ENCODE peak calls at places on chromosomes 3 and 15, in seven cellular contexts. One of them, this sample, is unnamed.

GRCh38 chr15:60570936-60571530 is 92.1 kb upstream of the ICE2 start:
- DNase-seq in upper lobe of left lung: no peak
- DNase-seq in GM10248: no peak
- DNase-seq in Calu3: no peak
- DNase-seq in upper lobe of right lung: no peak
- DNase-seq in breast epithelium: no peak
- DNase-seq in WTC11: no peak
- DNase-seq in this sample: no peak

GRCh38 chr15:61033319-61033718 is 195.8 kb downstream of the RORA start:
- DNase-seq in WTC11: no peak
- DNase-seq in breast epithelium: no peak
- DNase-seq in Calu3: no peak
- DNase-seq in upper lobe of left lung: no peak
- DNase-seq in upper lobe of right lung: no peak
- DNase-seq in GM10248: no peak
- DNase-seq in this sample: no peak

GRCh38 chr3:58063424-58063823 is 55.2 kb downstream of the FLNB start:
- DNase-seq in GM10248: no peak
- DNase-seq in breast epithelium: peak; percentile 63
- DNase-seq in upper lobe of left lung: peak; percentile 47
- DNase-seq in upper lobe of right lung: no peak
- DNase-seq in WTC11: no peak
- DNase-seq in Calu3: no peak
- DNase-seq in this sample: peak; percentile 64

GRCh38 chr3:58173670-58174472 is 36.9 kb downstream of the DNASE1L3 start:
- DNase-seq in Calu3: peak; percentile 71
- DNase-seq in upper lobe of left lung: peak; percentile 65
- DNase-seq in GM10248: peak; percentile 70
- DNase-seq in upper lobe of right lung: no peak
- DNase-seq in breast epithelium: peak; percentile 50
- DNase-seq in WTC11: peak; percentile 73
- DNase-seq in this sample: no peak

GRCh38 chr3:25427155-25428002 is 684 bp upstream of the RARB start:
- DNase-seq in breast epithelium: no peak
- DNase-seq in GM10248: no peak
- DNase-seq in WTC11: no peak
- DNase-seq in Calu3: no peak
- DNase-seq in upper lobe of right lung: no peak
- DNase-seq in upper lobe of left lung: no peak
- DNase-seq in this sample: peak; percentile 82

GRCh38 chr3:58998476-58999117 is 51.2 kb downstream of the CFAP20DC start:
- DNase-seq in breast epithelium: no peak
- DNase-seq in WTC11: no peak
- DNase-seq in upper lobe of right lung: no peak
- DNase-seq in GM10248: no peak
- DNase-seq in upper lobe of left lung: no peak
- DNase-seq in Calu3: peak; percentile 61
- DNase-seq in this sample: peak; percentile 97

GRCh38 chr3:86175051-86175536 is 815.9 kb downstream of the VGLL3 start:
- DNase-seq in upper lobe of right lung: no peak
- DNase-seq in GM10248: no peak
- DNase-seq in Calu3: no peak
- DNase-seq in breast epithelium: no peak
- DNase-seq in upper lobe of left lung: no peak
- DNase-seq in WTC11: no peak
- DNase-seq in this sample: no peak

GRCh38 chr15:76165951-76166350 is 106.2 kb downstream of the TMEM266 start:
- DNase-seq in breast epithelium: no peak
- DNase-seq in upper lobe of left lung: no peak
- DNase-seq in WTC11: no peak
- DNase-seq in upper lobe of right lung: no peak
- DNase-seq in Calu3: no peak
- DNase-seq in GM10248: no peak
- DNase-seq in this sample: no peak

GRCh38 chr3:45994661-45995369 is 809 bp downstream of the FYCO1 start:
- DNase-seq in upper lobe of left lung: peak; percentile 49
- DNase-seq in breast epithelium: no peak
- DNase-seq in upper lobe of right lung: no peak
- DNase-seq in GM10248: peak; percentile 68
- DNase-seq in Calu3: no peak
- DNase-seq in WTC11: peak; percentile 38
- DNase-seq in this sample: no peak

GRCh38 chr3:81521855-81522254 is 239.6 kb downstream of the GBE1 start:
- DNase-seq in upper lobe of left lung: no peak
- DNase-seq in breast epithelium: no peak
- DNase-seq in GM10248: no peak
- DNase-seq in WTC11: no peak
- DNase-seq in upper lobe of right lung: no peak
- DNase-seq in Calu3: no peak
- DNase-seq in this sample: no peak

GRCh38 chr3:158573714-158574113 is 2.7 kb downstream of the MLF1 start:
- DNase-seq in GM10248: no peak
- DNase-seq in Calu3: no peak
- DNase-seq in upper lobe of right lung: no peak
- DNase-seq in upper lobe of left lung: no peak
- DNase-seq in WTC11: peak; percentile 13
- DNase-seq in breast epithelium: no peak
- DNase-seq in this sample: no peak
- TF ChIP-seq CTCF in GM10248: no peak
- TF ChIP-seq CTCF in Calu3: no peak
- TF ChIP-seq CTCF in upper lobe of right lung: no peak
- TF ChIP-seq CTCF in upper lobe of left lung: no peak
- TF ChIP-seq CTCF in WTC11: no peak
- TF ChIP-seq CTCF in breast epithelium: no peak
- TF ChIP-seq CTCF in this sample: peak; percentile 30

DNA sequence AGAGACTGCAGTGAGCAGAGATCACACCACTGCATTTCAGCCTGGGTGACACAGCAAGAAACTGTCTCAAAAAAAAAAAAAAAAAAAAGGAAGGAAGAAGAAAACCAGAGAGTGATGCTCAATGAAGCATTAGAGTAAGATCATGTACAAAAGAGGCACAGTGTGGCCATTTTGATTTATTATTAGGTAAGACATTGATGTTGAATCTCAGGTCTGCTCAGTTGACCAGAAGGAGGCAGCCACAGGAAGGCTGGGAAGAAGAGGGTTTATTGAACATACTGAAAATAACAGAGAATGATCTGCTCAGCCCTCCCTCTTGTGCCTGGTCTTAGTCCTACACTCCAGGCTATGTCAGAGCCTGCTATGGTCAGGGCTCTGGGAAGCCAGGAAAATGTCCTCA is 15.6 kb downstream of the LRRK1 start:
- DNase-seq in upper lobe of left lung: no peak
- DNase-seq in GM10248: no peak
- DNase-seq in Calu3: no peak
- DNase-seq in WTC11: no peak
- DNase-seq in breast epithelium: no peak
- DNase-seq in upper lobe of right lung: no peak
- DNase-seq in this sample: peak; percentile 18
- TF ChIP-seq CTCF in upper lobe of left lung: no peak
- TF ChIP-seq CTCF in GM10248: no peak
- TF ChIP-seq CTCF in Calu3: no peak
- TF ChIP-seq CTCF in WTC11: no peak
- TF ChIP-seq CTCF in breast epithelium: no peak
- TF ChIP-seq CTCF in upper lobe of right lung: no peak
- TF ChIP-seq CTCF in this sample: peak; percentile 46

GRCh38 chr15:31383150-31383549 is 56.5 kb downstream of the KLF13 start:
- DNase-seq in upper lobe of left lung: no peak
- DNase-seq in GM10248: no peak
- DNase-seq in WTC11: no peak
- DNase-seq in Calu3: no peak
- DNase-seq in upper lobe of right lung: no peak
- DNase-seq in breast epithelium: no peak
- DNase-seq in this sample: no peak
- TF ChIP-seq CTCF in upper lobe of left lung: no peak
- TF ChIP-seq CTCF in GM10248: no peak
- TF ChIP-seq CTCF in WTC11: no peak
- TF ChIP-seq CTCF in Calu3: no peak
- TF ChIP-seq CTCF in upper lobe of right lung: no peak
- TF ChIP-seq CTCF in breast epithelium: no peak
- TF ChIP-seq CTCF in this sample: no peak

GRCh38 chr15:98428253-98428989 is 219.9 kb upstream of the IGF1R start:
- DNase-seq in GM10248: peak; percentile 81
- DNase-seq in Calu3: peak; percentile 91
- DNase-seq in breast epithelium: peak; percentile 41
- DNase-seq in upper lobe of right lung: peak; percentile 82
- DNase-seq in upper lobe of left lung: peak; percentile 67
- DNase-seq in WTC11: peak; percentile 85
- DNase-seq in this sample: peak; percentile 51
- TF ChIP-seq CTCF in GM10248: peak; percentile 79
- TF ChIP-seq CTCF in Calu3: peak; percentile 90
- TF ChIP-seq CTCF in breast epithelium: peak; percentile 73
- TF ChIP-seq CTCF in upper lobe of right lung: peak; percentile 93
- TF ChIP-seq CTCF in upper lobe of left lung: peak; percentile 87
- TF ChIP-seq CTCF in WTC11: peak; percentile 82
- TF ChIP-seq CTCF in this sample: peak; percentile 72

DNA sequence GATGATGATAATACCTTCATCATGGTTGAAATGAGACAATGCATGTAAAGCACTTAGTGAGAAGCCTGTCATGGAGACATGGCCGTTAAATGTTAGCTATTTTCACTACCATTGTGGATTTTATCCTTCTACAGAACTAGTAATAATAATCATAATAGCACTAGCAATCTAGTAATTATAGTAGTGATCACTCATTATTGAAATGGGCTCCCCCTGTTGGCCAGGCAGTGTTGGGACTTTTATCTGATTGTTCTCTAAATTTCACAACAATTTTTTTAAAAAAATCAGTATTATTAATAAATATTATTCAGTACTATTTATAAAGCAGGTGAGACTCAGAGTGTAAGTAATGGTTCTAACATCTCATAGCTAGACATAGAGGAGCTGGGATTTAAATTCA is 396.3 kb downstream of the IL5RA start:
- DNase-seq in breast epithelium: no peak
- DNase-seq in upper lobe of left lung: no peak
- DNase-seq in WTC11: no peak
- DNase-seq in GM10248: no peak
- DNase-seq in upper lobe of right lung: no peak
- DNase-seq in Calu3: peak; percentile 4
- DNase-seq in this sample: no peak
- TF ChIP-seq CTCF in breast epithelium: no peak
- TF ChIP-seq CTCF in upper lobe of left lung: no peak
- TF ChIP-seq CTCF in WTC11: no peak
- TF ChIP-seq CTCF in GM10248: peak; percentile 24
- TF ChIP-seq CTCF in upper lobe of right lung: peak; percentile 44
- TF ChIP-seq CTCF in Calu3: no peak
- TF ChIP-seq CTCF in this sample: no peak

GRCh38 chr3:139326131-139326530 is 17.7 kb upstream of the MRPS22 start:
- DNase-seq in upper lobe of right lung: no peak
- DNase-seq in upper lobe of left lung: no peak
- DNase-seq in breast epithelium: no peak
- DNase-seq in GM10248: no peak
- DNase-seq in Calu3: no peak
- DNase-seq in WTC11: no peak
- DNase-seq in this sample: no peak

GRCh38 chr3:139327231-139327630 is 16.6 kb upstream of the MRPS22 start:
- DNase-seq in GM10248: no peak
- DNase-seq in WTC11: no peak
- DNase-seq in upper lobe of left lung: no peak
- DNase-seq in breast epithelium: no peak
- DNase-seq in Calu3: no peak
- DNase-seq in upper lobe of right lung: no peak
- DNase-seq in this sample: no peak

GRCh38 chr3:139326707-139327106 is 17.1 kb upstream of the MRPS22 start:
- DNase-seq in upper lobe of right lung: no peak
- DNase-seq in WTC11: no peak
- DNase-seq in Calu3: no peak
- DNase-seq in breast epithelium: no peak
- DNase-seq in upper lobe of left lung: no peak
- DNase-seq in GM10248: no peak
- DNase-seq in this sample: no peak

GRCh38 chr3:139324456-139324855 is 19.4 kb upstream of the MRPS22 start:
- DNase-seq in WTC11: no peak
- DNase-seq in upper lobe of left lung: no peak
- DNase-seq in breast epithelium: no peak
- DNase-seq in GM10248: no peak
- DNase-seq in Calu3: no peak
- DNase-seq in upper lobe of right lung: no peak
- DNase-seq in this sample: no peak

DNA sequence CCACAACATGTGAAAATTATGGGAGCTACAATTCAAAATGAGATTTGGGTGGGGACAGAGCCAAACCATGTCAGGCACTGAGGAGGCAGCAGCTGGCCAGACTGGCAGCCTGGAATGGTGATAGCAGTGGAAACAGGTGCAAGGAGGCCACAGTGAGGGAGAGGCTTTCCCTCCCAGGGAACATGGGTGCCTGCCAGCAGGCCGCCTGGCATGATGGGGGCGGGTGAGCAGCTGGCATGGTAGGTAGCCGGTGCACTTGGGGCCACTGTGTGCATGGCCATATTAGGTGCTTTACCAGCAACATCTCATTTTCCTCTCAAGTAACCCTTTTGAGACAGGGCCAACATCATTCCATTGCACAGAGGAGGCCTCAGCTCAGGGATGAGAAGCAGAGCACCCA is 18.3 kb upstream of the MRPS22 start:
- DNase-seq in breast epithelium: no peak
- DNase-seq in upper lobe of left lung: no peak
- DNase-seq in WTC11: no peak
- DNase-seq in GM10248: no peak
- DNase-seq in upper lobe of right lung: no peak
- DNase-seq in Calu3: no peak
- DNase-seq in this sample: no peak
- TF ChIP-seq CTCF in breast epithelium: no peak
- TF ChIP-seq CTCF in upper lobe of left lung: no peak
- TF ChIP-seq CTCF in WTC11: no peak
- TF ChIP-seq CTCF in GM10248: no peak
- TF ChIP-seq CTCF in upper lobe of right lung: no peak
- TF ChIP-seq CTCF in Calu3: no peak
- TF ChIP-seq CTCF in this sample: no peak

GRCh38 chr3:155078959-155079794 is 942 bp upstream of the MME start:
- DNase-seq in Calu3: no peak
- DNase-seq in WTC11: peak; percentile 32
- DNase-seq in breast epithelium: peak; percentile 18
- DNase-seq in upper lobe of left lung: no peak
- DNase-seq in GM10248: peak; percentile 11
- DNase-seq in upper lobe of right lung: no peak
- DNase-seq in this sample: peak; percentile 6
- TF ChIP-seq CTCF in Calu3: no peak
- TF ChIP-seq CTCF in WTC11: no peak
- TF ChIP-seq CTCF in breast epithelium: no peak
- TF ChIP-seq CTCF in upper lobe of left lung: no peak
- TF ChIP-seq CTCF in GM10248: no peak
- TF ChIP-seq CTCF in upper lobe of right lung: no peak
- TF ChIP-seq CTCF in this sample: peak; percentile 34

GRCh38 chr15:69478259-69478687 is 25.7 kb downstream of the RPLP1 start:
- DNase-seq in GM10248: peak; percentile 66
- DNase-seq in breast epithelium: no peak
- DNase-seq in upper lobe of left lung: no peak
- DNase-seq in Calu3: peak; percentile 82
- DNase-seq in upper lobe of right lung: peak; percentile 78
- DNase-seq in WTC11: peak; percentile 84
- DNase-seq in this sample: no peak
- TF ChIP-seq CTCF in GM10248: peak; percentile 78
- TF ChIP-seq CTCF in breast epithelium: peak; percentile 60
- TF ChIP-seq CTCF in upper lobe of left lung: peak; percentile 73
- TF ChIP-seq CTCF in Calu3: peak; percentile 96
- TF ChIP-seq CTCF in upper lobe of right lung: peak; percentile 90
- TF ChIP-seq CTCF in WTC11: peak; percentile 92
- TF ChIP-seq CTCF in this sample: peak; percentile 97